ENCODE peak calls at places on chromosomes 13 and 19, in six cellular contexts. E is fibroblast of lung; R is activated CD4-positive, CD25-positive, alpha-beta regulatory T cell treated with anti-CD3 and anti-CD28 coated beads, Interleukin-2, amount 50 U/mL, for 16 hours; U is NCI-H82; X is hypothalamus; L is OCI-LY7. A is an unnamed sample.

GRCh38 chr13:28531195-28531955 is 36.4 kb upstream of the FLT1 start:
- DNase-seq in E (peak; percentile 16), R (no peak), U (peak; percentile 50), X (no peak), L (no peak), A (peak; percentile 31)

GRCh38 chr13:111567637-111568036 is 247.2 kb downstream of the TEX29 start:
- DNase-seq in E (no peak), R (no peak), U (no peak), X (no peak), L (no peak), A (no peak)

GRCh38 chr13:75870397-75870801 is 234.3 kb downstream of the LMO7 start:
- DNase-seq in E (no peak), R (no peak), U (peak; percentile 54), X (no peak), L (peak; percentile 24), A (peak; percentile 47)

GRCh38 chr13:79541426-79542049 is 60.6 kb downstream of the NDFIP2 start:
- DNase-seq in E (peak; percentile 53), R (no peak), U (peak; percentile 78), X (no peak), L (peak; percentile 61), A (peak; percentile 35)

GRCh38 chr19:16649734-16650133 is 10.2 kb downstream of the SMIM7 start:
- DNase-seq in E (no peak), R (no peak), U (no peak), X (no peak), L (no peak), A (no peak)

GRCh38 chr19:16405091-16405490 is 66.7 kb downstream of the EPS15L1 start:
- DNase-seq in E (no peak), R (no peak), U (no peak), X (no peak), L (no peak), A (no peak)

GRCh38 chr13:43005460-43006236 is 13.6 kb upstream of the EPSTI1 start:
- DNase-seq in E (peak; percentile 66), R (no peak), U (no peak), X (no peak), L (no peak), A (no peak)

GRCh38 chr13:31168166-31168565 is 6.5 kb upstream of the HSPH1 start:
- DNase-seq in E (no peak), R (no peak), U (no peak), X (no peak), L (no peak), A (no peak)

GRCh38 chr19:42433503-42434260 is 6.5 kb upstream of the LIPE start:
- DNase-seq in E (no peak), R (peak; percentile 28), U (peak; percentile 75), X (no peak), L (peak; percentile 74), A (peak; percentile 31)

GRCh38 chr13:41546372-41547252 is 89.3 kb downstream of the RGCC start:
- DNase-seq in E (peak; percentile 94), R (no peak), U (no peak), X (no peak), L (no peak), A (peak; percentile 95)

GRCh38 chr19:43331435-43332010 is 22.0 kb upstream of the CD177 start:
- DNase-seq in E (no peak), R (no peak), U (no peak), X (no peak), L (no peak), A (no peak)

GRCh38 chr19:43692882-43693281 is 22.9 kb upstream of the PLAUR start:
- DNase-seq in E (no peak), R (no peak), U (no peak), X (no peak), L (no peak), A (no peak)

GRCh38 chr19:16160943-16161560 is 12.3 kb downstream of the CIB3 start:
- DNase-seq in E (peak; percentile 82), R (no peak), U (no peak), X (no peak), L (no peak), A (peak; percentile 63)

GRCh38 chr13:36357692-36358091 is 11.5 kb upstream of the SPART start:
- DNase-seq in E (peak; percentile 81), R (no peak), U (no peak), X (no peak), L (no peak), A (peak; percentile 27)

GRCh38 chr19:1437609-1438008 is 587 bp upstream of the RPS15 start:
- DNase-seq in E (no peak), R (no peak), U (no peak), X (no peak), L (no peak), A (no peak)

GRCh38 chr19:1616396-1616795 is 11.1 kb upstream of the UQCR11 start:
- DNase-seq in E (peak; percentile 36), R (no peak), U (no peak), X (no peak), L (no peak), A (no peak)

GRCh38 chr19:54114340-54114826 is 1.1 kb downstream of the TFPT start:
- DNase-seq in E (peak; percentile 53), R (no peak), U (peak; percentile 65), X (no peak), L (peak; percentile 62), A (peak; percentile 45)

GRCh38 chr19:29525901-29526729 is at the start of gene VSTM2B:
- DNase-seq in E (no peak), R (no peak), U (no peak), X (no peak), L (no peak), A (no peak)

GRCh38 chr19:15159251-15159650 is 41.5 kb downstream of the NOTCH3 start:
- DNase-seq in E (no peak), R (no peak), U (no peak), X (no peak), L (peak; percentile 53), A (no peak)

GRCh38 chr13:45336025-45336800 is 4.8 kb downstream of the TPT1 start:
- DNase-seq in E (no peak), R (no peak), U (no peak), X (no peak), L (no peak), A (no peak)

GRCh38 chr19:4456843-4457653 is 546 bp downstream of the UBXN6 start:
- DNase-seq in E (peak; percentile 59), R (no peak), U (peak; percentile 85), X (no peak), L (peak; percentile 69), A (peak; percentile 83)

A was measured in AG08395.